ENCODE peak calls at places on chromosomes 7 and 10, in four cellular contexts. One of them, this sample, is unnamed.

GRCh38 chr10:43128958-43129706 is 9.1 kb upstream of the CSGALNACT2 start:
- DNase-seq in retinal pigment epithelial cell: peak; percentile 71
- DNase-seq in ovary: no peak
- DNase-seq in lung: peak; percentile 30
- DNase-seq in this sample: peak; percentile 95

GRCh38 chr10:107899075-107899474 is 734.6 kb upstream of the SORCS1 start:
- DNase-seq in retinal pigment epithelial cell: no peak
- DNase-seq in lung: no peak
- DNase-seq in ovary: no peak
- DNase-seq in this sample: no peak

GRCh38 chr10:129719889-129720590 is 244.0 kb downstream of the EBF3 start:
- DNase-seq in retinal pigment epithelial cell: no peak
- DNase-seq in ovary: no peak
- DNase-seq in lung: no peak
- DNase-seq in this sample: no peak

GRCh38 chr10:31526681-31527080 is 207.7 kb downstream of the ZEB1 start:
- DNase-seq in lung: no peak
- DNase-seq in retinal pigment epithelial cell: no peak
- DNase-seq in ovary: no peak
- DNase-seq in this sample: no peak

GRCh38 chr7:159025161-159025779 is 119.4 kb downstream of the VIPR2 start:
- DNase-seq in lung: no peak
- DNase-seq in retinal pigment epithelial cell: no peak
- DNase-seq in ovary: peak; percentile 15
- DNase-seq in this sample: no peak

GRCh38 chr10:118725784-118726507 is 28.8 kb downstream of the CACUL1 start:
- DNase-seq in ovary: no peak
- DNase-seq in retinal pigment epithelial cell: no peak
- DNase-seq in lung: no peak
- DNase-seq in this sample: no peak

GRCh38 chr10:131174211-131174565 is 137.3 kb downstream of the TCERG1L start:
- DNase-seq in ovary: no peak
- DNase-seq in lung: no peak
- DNase-seq in retinal pigment epithelial cell: no peak
- DNase-seq in this sample: no peak

GRCh38 chr10:70466951-70467350 is 11.6 kb upstream of the PALD1 start:
- DNase-seq in lung: no peak
- DNase-seq in ovary: no peak
- DNase-seq in retinal pigment epithelial cell: no peak
- DNase-seq in this sample: no peak

GRCh38 chr7:129949292-129950133 is 3.2 kb downstream of the UBE2H start:
- DNase-seq in retinal pigment epithelial cell: peak; percentile 95
- DNase-seq in ovary: peak; percentile 43
- DNase-seq in lung: peak; percentile 29
- DNase-seq in this sample: peak; percentile 29

GRCh38 chr7:105177026-105177425 is 163.0 kb downstream of the KMT2E start:
- DNase-seq in ovary: no peak
- DNase-seq in retinal pigment epithelial cell: no peak
- DNase-seq in lung: no peak
- DNase-seq in this sample: no peak

GRCh38 chr10:122930140-122930539 is 19.7 kb downstream of the FAM24A start:
- DNase-seq in lung: no peak
- DNase-seq in retinal pigment epithelial cell: no peak
- DNase-seq in ovary: no peak
- DNase-seq in this sample: no peak
- H3K4me3 ChIP-seq in lung: no peak overlapping the region
- H3K4me3 ChIP-seq in retinal pigment epithelial cell: no peak overlapping the region
- H3K4me3 ChIP-seq in ovary: no peak overlapping the region
- H3K4me3 ChIP-seq in this sample: no peak overlapping the region

DNA sequence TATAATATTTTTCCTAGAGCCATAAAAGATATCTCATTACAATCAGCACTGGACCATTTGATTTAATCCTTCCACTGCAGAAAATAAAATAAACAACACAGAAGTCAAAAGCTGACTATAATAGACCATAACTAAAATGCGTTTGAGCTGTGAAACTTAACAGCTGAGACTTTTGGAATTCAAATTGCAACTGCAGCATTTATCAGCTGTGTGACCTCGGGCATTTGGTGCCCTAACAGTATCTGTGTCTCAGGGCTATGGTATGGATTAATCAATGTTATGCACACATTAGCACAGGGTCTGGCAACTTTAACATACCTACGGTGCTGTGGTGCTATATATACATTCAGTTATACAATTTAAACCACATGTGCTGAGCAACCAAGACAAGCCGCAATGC is 160.1 kb downstream of the COL28A1 start:
- DNase-seq in lung: no peak
- DNase-seq in ovary: no peak
- DNase-seq in retinal pigment epithelial cell: no peak
- DNase-seq in this sample: no peak
- TF ChIP-seq CTCF in lung: no peak
- TF ChIP-seq CTCF in ovary: no peak
- TF ChIP-seq CTCF in retinal pigment epithelial cell: no peak
- TF ChIP-seq CTCF in this sample: no peak

GRCh38 chr7:1094870-1095269 is 7.0 kb downstream of the GPER1 start:
- DNase-seq in retinal pigment epithelial cell: no peak
- DNase-seq in lung: no peak
- DNase-seq in ovary: no peak
- DNase-seq in this sample: no peak

GRCh38 chr7:1097120-1097504 is 9.2 kb downstream of the GPER1 start:
- DNase-seq in ovary: no peak
- DNase-seq in retinal pigment epithelial cell: no peak
- DNase-seq in lung: no peak
- DNase-seq in this sample: no peak

GRCh38 chr7:1098243-1099153 is 10.6 kb downstream of the GPER1 start:
- DNase-seq in lung: no peak
- DNase-seq in ovary: no peak
- DNase-seq in retinal pigment epithelial cell: no peak
- DNase-seq in this sample: no peak

GRCh38 chr7:1095621-1096155 is 7.8 kb downstream of the GPER1 start:
- DNase-seq in lung: no peak
- DNase-seq in ovary: no peak
- DNase-seq in retinal pigment epithelial cell: no peak
- DNase-seq in this sample: no peak

GRCh38 chr7:1096156-1097119 is 8.5 kb downstream of the GPER1 start:
- DNase-seq in ovary: no peak
- DNase-seq in retinal pigment epithelial cell: no peak
- DNase-seq in lung: no peak
- DNase-seq in this sample: no peak
- H3K4me3 ChIP-seq in ovary: no peak overlapping the region
- H3K4me3 ChIP-seq in retinal pigment epithelial cell: no peak overlapping the region
- H3K4me3 ChIP-seq in lung: no peak overlapping the region
- H3K4me3 ChIP-seq in this sample: no peak overlapping the region

GRCh38 chr10:84548869-84549268 is 220.5 kb downstream of the CCSER2 start:
- DNase-seq in ovary: no peak
- DNase-seq in retinal pigment epithelial cell: no peak
- DNase-seq in lung: no peak
- DNase-seq in this sample: no peak
- TF ChIP-seq CTCF in ovary: no peak
- TF ChIP-seq CTCF in retinal pigment epithelial cell: peak; percentile 27
- TF ChIP-seq CTCF in lung: no peak
- TF ChIP-seq CTCF in this sample: peak; percentile 25

GRCh38 chr10:33026422-33026821 is 68.4 kb upstream of the ITGB1 start:
- DNase-seq in retinal pigment epithelial cell: no peak
- DNase-seq in lung: no peak
- DNase-seq in ovary: no peak
- DNase-seq in this sample: no peak

GRCh38 chr10:33025910-33026309 is 67.9 kb upstream of the ITGB1 start:
- DNase-seq in lung: no peak
- DNase-seq in ovary: no peak
- DNase-seq in retinal pigment epithelial cell: no peak
- DNase-seq in this sample: no peak

GRCh38 chr10:33031171-33031570 is 73.1 kb upstream of the ITGB1 start:
- DNase-seq in retinal pigment epithelial cell: no peak
- DNase-seq in lung: no peak
- DNase-seq in ovary: no peak
- DNase-seq in this sample: no peak

GRCh38 chr10:33025039-33025438 is 67.0 kb upstream of the ITGB1 start:
- DNase-seq in ovary: no peak
- DNase-seq in lung: no peak
- DNase-seq in retinal pigment epithelial cell: no peak
- DNase-seq in this sample: no peak

DNA sequence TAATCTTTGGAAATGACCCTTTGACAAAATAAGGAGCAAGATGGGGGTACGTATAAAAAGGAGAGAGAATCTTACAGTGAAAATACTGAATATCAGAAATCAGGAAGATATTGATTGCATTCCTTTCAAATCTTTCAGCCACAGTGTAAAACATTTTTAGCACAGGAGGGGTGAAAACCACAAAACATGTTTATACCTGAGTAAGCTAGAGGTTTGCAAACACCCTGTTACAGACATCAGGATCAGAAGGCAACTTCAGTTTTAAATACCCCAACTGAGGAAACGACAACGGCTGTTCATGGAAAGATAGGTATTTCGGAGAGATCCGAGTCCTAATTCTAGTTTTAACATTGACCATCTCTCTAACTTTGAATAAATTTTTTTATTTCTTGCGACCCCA is 69.1 kb upstream of the ITGB1 start:
- DNase-seq in ovary: no peak
- DNase-seq in lung: no peak
- DNase-seq in retinal pigment epithelial cell: no peak
- DNase-seq in this sample: no peak
- H3K4me3 ChIP-seq in ovary: no peak overlapping the region
- H3K4me3 ChIP-seq in lung: no peak overlapping the region
- H3K4me3 ChIP-seq in retinal pigment epithelial cell: no peak overlapping the region
- H3K4me3 ChIP-seq in this sample: no peak overlapping the region

GRCh38 chr10:33688506-33688905 is 354.0 kb upstream of the NRP1 start:
- DNase-seq in retinal pigment epithelial cell: no peak
- DNase-seq in lung: no peak
- DNase-seq in ovary: no peak
- DNase-seq in this sample: no peak
- TF ChIP-seq CTCF in retinal pigment epithelial cell: no peak
- TF ChIP-seq CTCF in lung: no peak
- TF ChIP-seq CTCF in ovary: no peak
- TF ChIP-seq CTCF in this sample: no peak

GRCh38 chr10:103851261-103851660 is 4.1 kb downstream of the SH3PXD2A start:
- DNase-seq in ovary: no peak
- DNase-seq in retinal pigment epithelial cell: no peak
- DNase-seq in lung: no peak
- DNase-seq in this sample: no peak

GRCh38 chr10:103852856-103853255 is 2.5 kb downstream of the SH3PXD2A start:
- DNase-seq in ovary: peak; percentile 45
- DNase-seq in retinal pigment epithelial cell: no peak
- DNase-seq in lung: no peak
- DNase-seq in this sample: no peak

GRCh38 chr10:103850572-103850895 is 4.8 kb downstream of the SH3PXD2A start:
- DNase-seq in retinal pigment epithelial cell: no peak
- DNase-seq in ovary: no peak
- DNase-seq in lung: no peak
- DNase-seq in this sample: no peak

GRCh38 chr10:103853428-103854264 is 1.7 kb downstream of the SH3PXD2A start:
- DNase-seq in ovary: no peak
- DNase-seq in lung: no peak
- DNase-seq in retinal pigment epithelial cell: no peak
- DNase-seq in this sample: no peak

GRCh38 chr10:103852189-103852711 is 3.1 kb downstream of the SH3PXD2A start:
- DNase-seq in ovary: no peak
- DNase-seq in lung: no peak
- DNase-seq in retinal pigment epithelial cell: no peak
- DNase-seq in this sample: no peak
- H3K4me3 ChIP-seq in ovary: no peak overlapping the region
- H3K4me3 ChIP-seq in lung: no peak overlapping the region
- H3K4me3 ChIP-seq in retinal pigment epithelial cell: no peak overlapping the region
- H3K4me3 ChIP-seq in this sample: no peak overlapping the region